ENCODE peak calls at places on chromosomes 16 and 17, in seven cellular contexts. T is cardiac muscle cell; E is EL; P is endothelial cell; C is WTC11; L is small intestine; U is stimulated activated CD4-positive, alpha-beta T cell treated with anti-CD3 and anti-CD28 coated beads, Interleukin-1b, Interleukin-23, amount 100 ng/mL, for 24 hours. Z is an unnamed sample.

GRCh38 chr17:44828919-44829557 is 1.0 kb downstream of the GJC1 start:
- DNase-seq in T (no peak), E (peak; percentile 37), P (no peak), C (no peak), L (no peak), U (no peak), Z (peak; percentile 23)

GRCh38 chr16:70768205-70768580 is 32.8 kb downstream of the VAC14 start:
- DNase-seq in T (no peak), E (no peak), P (no peak), C (no peak), L (no peak), U (no peak), Z (no peak)

GRCh38 chr17:17156107-17156506 is 50.0 kb downstream of the PLD6 start:
- DNase-seq in T (no peak), E (peak; percentile 73), P (no peak), C (no peak), L (no peak), U (no peak), Z (no peak)

GRCh38 chr16:29700253-29700987 is 21.4 kb downstream of the QPRT start:
- DNase-seq in T (peak; percentile 75), E (peak; percentile 86), P (peak; percentile 72), C (peak; percentile 83), L (peak; percentile 87), U (peak; percentile 48), Z (peak; percentile 83)

GRCh38 chr16:18055411-18055916 is 281.1 kb downstream of the NPIPA8 start:
- DNase-seq in T (no peak), E (no peak), P (no peak), C (no peak), L (no peak), U (no peak), Z (no peak)

GRCh38 chr16:86306811-86307517 is 203.4 kb upstream of the FOXF1 start:
- DNase-seq in T (no peak), E (peak; percentile 57), P (no peak), C (no peak), L (no peak), U (no peak), Z (no peak)

GRCh38 chr16:50340578-50340977 is 28.2 kb downstream of the BRD7 start:
- DNase-seq in T (no peak), E (no peak), P (no peak), C (no peak), L (no peak), U (no peak), Z (no peak)

GRCh38 chr17:72184805-72185204 is 64.0 kb downstream of the SOX9 start:
- DNase-seq in T (no peak), E (no peak), P (no peak), C (no peak), L (no peak), U (no peak), Z (no peak)

GRCh38 chr17:17966399-17966798 is 5.8 kb downstream of the TOM1L2 start:
- DNase-seq in T (no peak), E (no peak), P (no peak), C (no peak), L (no peak), U (no peak), Z (no peak)

GRCh38 chr17:47802341-47803022 is 19.1 kb downstream of the OSBPL7 start:
- DNase-seq in T (peak; percentile 70), E (peak; percentile 42), P (peak; percentile 59), C (peak; percentile 75), L (peak; percentile 78), U (no peak), Z (peak; percentile 67)

GRCh38 chr17:38747385-38748328 is 479 bp downstream of the PCGF2 start:
- DNase-seq in T (peak; percentile 61), E (no peak), P (peak; percentile 55), C (peak; percentile 64), L (no peak), U (no peak), Z (peak; percentile 76)

GRCh38 chr16:27374231-27374793 is 27.7 kb upstream of the IL21R start:
- DNase-seq in T (no peak), E (no peak), P (no peak), C (no peak), L (no peak), U (no peak), Z (no peak)

GRCh38 chr16:4523686-4524085 is 14.9 kb downstream of the CDIP1 start:
- DNase-seq in T (no peak), E (no peak), P (no peak), C (no peak), L (no peak), U (no peak), Z (no peak)

GRCh38 chr17:2057714-2058520 is 3.0 kb downstream of the HIC1 start:
- DNase-seq in T (no peak), E (no peak), P (no peak), C (no peak), L (no peak), U (no peak), Z (no peak)

GRCh38 chr17:80817321-80817845 is 174.3 kb upstream of the CHMP6 start:
- DNase-seq in T (no peak), E (no peak), P (no peak), C (no peak), L (no peak), U (no peak), Z (no peak)

GRCh38 chr16:84768798-84769177 is 51.0 kb upstream of the CRISPLD2 start:
- DNase-seq in T (no peak), E (no peak), P (no peak), C (no peak), L (no peak), U (no peak), Z (no peak)

GRCh38 chr16:10992797-10993196 is 48.4 kb downstream of the CLEC16A start:
- DNase-seq in T (no peak), E (peak; percentile 91), P (no peak), C (no peak), L (peak; percentile 58), U (no peak), Z (peak; percentile 26)

GRCh38 chr16:57810197-57811024 is 8.1 kb upstream of the KIFC3 start:
- DNase-seq in T (no peak), E (peak; percentile 91), P (peak; percentile 57), C (peak; percentile 47), L (peak; percentile 97), U (peak; percentile 36), Z (no peak)

GRCh38 chr17:15659663-15660062 is 24.4 kb downstream of the TRIM16 start:
- DNase-seq in T (peak; percentile 54), E (peak; percentile 18), P (no peak), C (no peak), L (no peak), U (no peak), Z (no peak)

GRCh38 chr17:3976675-3977171 is 12.5 kb upstream of the ATP2A3 start:
- DNase-seq in T (no peak), E (no peak), P (no peak), C (no peak), L (peak; percentile 85), U (no peak), Z (no peak)

GRCh38 chr17:50594931-50595330 is 34.4 kb downstream of the CACNA1G start:
- DNase-seq in T (no peak), E (no peak), P (no peak), C (no peak), L (no peak), U (no peak), Z (no peak)

GRCh38 chr16:12723681-12724080 is 80.0 kb downstream of the CPPED1 start:
- DNase-seq in T (no peak), E (no peak), P (no peak), C (no peak), L (no peak), U (no peak), Z (no peak)

GRCh38 chr16:56389554-56389953 is 35.8 kb downstream of the AMFR start:
- DNase-seq in T (no peak), E (peak; percentile 100), P (no peak), C (no peak), L (no peak), U (no peak), Z (no peak)

GRCh38 chr17:46995841-46996571 is 17.0 kb upstream of the RPRML start:
- DNase-seq in T (no peak), E (peak; percentile 56), P (no peak), C (no peak), L (no peak), U (no peak), Z (no peak)

GRCh38 chr16:28549301-28549899 is 4.3 kb upstream of the SGF29 start:
- DNase-seq in T (no peak), E (no peak), P (no peak), C (no peak), L (peak; percentile 50), U (no peak), Z (no peak)

GRCh38 chr17:61007980-61008379 is 330.3 kb downstream of the BCAS3 start:
- DNase-seq in T (peak; percentile 14), E (no peak), P (no peak), C (no peak), L (peak; percentile 76), U (no peak), Z (no peak)

GRCh38 chr17:58083491-58084316 is 485 bp downstream of the DYNLL2 start:
- DNase-seq in T (peak; percentile 69), E (peak; percentile 63), P (peak; percentile 44), C (no peak), L (peak; percentile 56), U (peak; percentile 28), Z (peak; percentile 6)

GRCh38 chr16:12874135-12874534 is 27.3 kb upstream of the SHISA9 start:
- DNase-seq in T (no peak), E (peak; percentile 70), P (no peak), C (no peak), L (no peak), U (no peak), Z (no peak)

GRCh38 chr17:40561871-40562611 is 3.2 kb downstream of the CCR7 start:
- DNase-seq in T (no peak), E (no peak), P (no peak), C (peak; percentile 11), L (no peak), U (no peak), Z (no peak)

GRCh38 chr17:71396711-71397110 is 724.1 kb upstream of the SOX9 start:
- DNase-seq in T (no peak), E (no peak), P (no peak), C (no peak), L (no peak), U (no peak), Z (no peak)

GRCh38 chr17:68424861-68425260 is 32.4 kb downstream of the WIPI1 start:
- DNase-seq in T (no peak), E (no peak), P (no peak), C (peak; percentile 57), L (peak; percentile 29), U (no peak), Z (no peak)

GRCh38 chr17:37234106-37234505 is 141.7 kb upstream of the C17orf78 start:
- DNase-seq in T (no peak), E (no peak), P (no peak), C (no peak), L (no peak), U (no peak), Z (no peak)

GRCh38 chr17:36524428-36524876 is 10.2 kb downstream of the MYO19 start:
- DNase-seq in T (no peak), E (peak; percentile 25), P (no peak), C (no peak), L (peak; percentile 26), U (no peak), Z (no peak)

GRCh38 chr17:67433248-67433924 is 56.3 kb downstream of the PITPNC1 start:
- DNase-seq in T (no peak), E (no peak), P (no peak), C (no peak), L (no peak), U (no peak), Z (no peak)

Z was measured in HAP-1.